ENCODE peak calls at places on chromosome 22, in six cellular contexts. N, B, A, H, M and O are unnamed samples.

GRCh38 chr22:17872491-17872890 is 98.2 kb upstream of the BID start:
- DNase-seq in N (no peak), B (no peak), A (no peak), H (no peak), M (no peak), O (no peak)

GRCh38 chr22:37043828-37044538 is 7.6 kb upstream of the KCTD17 start:
- DNase-seq in N (peak), B (peak), A (peak), H (peak), M (peak), O (peak)

GRCh38 chr22:25800766-25801165 is 58.8 kb downstream of the MYO18B start:
- DNase-seq in N (no peak), B (no peak), A (no peak), H (no peak), M (no peak), O (no peak)

GRCh38 chr22:20899827-20900423 is 17.3 kb upstream of the CRKL start:
- DNase-seq in N (no peak), B (no peak), A (no peak), H (no peak), M (no peak), O (no peak)

GRCh38 chr22:37100589-37101127 is 8.9 kb downstream of the TMPRSS6 start:
- DNase-seq in N (no peak), B (no peak), A (no peak), H (no peak), M (no peak), O (no peak)

GRCh38 chr22:46542011-46542985 is 4.9 kb upstream of the CELSR1 start:
- DNase-seq in N (peak), B (peak), A (peak), H (peak), M (peak), O (peak)

GRCh38 chr22:44172370-44173108 is 8.2 kb upstream of the PARVG start:
- DNase-seq in N (peak), B (no peak), A (peak), H (peak), M (peak), O (no peak)

GRCh38 chr22:35343664-35344550 is 37.0 kb upstream of the HMOX1 start:
- DNase-seq in N (no peak), B (no peak), A (no peak), H (no peak), M (no peak), O (no peak)

GRCh38 chr22:47954107-47954506 is 1191.7 kb downstream of the TBC1D22A start:
- DNase-seq in N (no peak), B (no peak), A (no peak), H (no peak), M (no peak), O (no peak)

GRCh38 chr22:39994566-39995345 is at the start of gene FAM83F:
- DNase-seq in N (no peak), B (no peak), A (no peak), H (peak), M (peak), O (no peak)

GRCh38 chr22:22583030-22583429 is 24.0 kb upstream of the PRAME start:
- DNase-seq in N (no peak), B (no peak), A (no peak), H (no peak), M (no peak), O (no peak)

GRCh38 chr22:50525991-50526848 is 822 bp upstream of the SCO2 start:
- DNase-seq in N (peak), B (peak), A (peak), H (peak), M (peak), O (peak)

GRCh38 chr22:48919187-48919590 is 908.5 kb downstream of the BRD1 start:
- DNase-seq in N (no peak), B (no peak), A (peak), H (no peak), M (peak), O (no peak)

GRCh38 chr22:45216133-45217003 is 24.3 kb downstream of the KIAA0930 start:
- DNase-seq in N (no peak), B (no peak), A (no peak), H (no peak), M (no peak), O (no peak)

GRCh38 chr22:49935561-49935960 is 17.1 kb downstream of the CRELD2 start:
- DNase-seq in N (no peak), B (peak), A (no peak), H (no peak), M (no peak), O (no peak)

GRCh38 chr22:26779108-26779507 is 121.7 kb downstream of the MIAT start:
- DNase-seq in N (no peak), B (no peak), A (no peak), H (peak), M (no peak), O (no peak)

GRCh38 chr22:17920145-17920605 is 104.2 kb downstream of the MICAL3 start:
- DNase-seq in N (no peak), B (no peak), A (no peak), H (peak), M (peak), O (peak)

GRCh38 chr22:50282361-50283144 is 12.4 kb upstream of the MAPK11 start:
- DNase-seq in N (no peak), B (no peak), A (no peak), H (no peak), M (peak), O (peak)

GRCh38 chr22:47322854-47323253 is 560.4 kb downstream of the TBC1D22A start:
- DNase-seq in N (no peak), B (no peak), A (peak), H (peak), M (no peak), O (peak)

GRCh38 chr22:45242778-45243191 is 2.1 kb upstream of the KIAA0930 start:
- DNase-seq in N (no peak), B (no peak), A (peak), H (peak), M (peak), O (peak)

GRCh38 chr22:22076937-22077703 is 94.5 kb upstream of the TOP3B start:
- DNase-seq in N (no peak), B (no peak), A (no peak), H (no peak), M (no peak), O (no peak)

GRCh38 chr22:29872145-29872893 is 10.7 kb upstream of the MTMR3 start:
- DNase-seq in N (no peak), B (no peak), A (no peak), H (no peak), M (no peak), O (peak)

GRCh38 chr22:24208012-24208749 is 26.9 kb downstream of the SUSD2 start:
- DNase-seq in N (no peak), B (no peak), A (no peak), H (no peak), M (peak), O (no peak)

GRCh38 chr22:37741312-37741795 is 44.5 kb downstream of the TRIOBP start:
- DNase-seq in N (no peak), B (no peak), A (peak), H (peak), M (peak), O (peak)

GRCh38 chr22:44646141-44646540 is 55.9 kb upstream of the PRR5 start:
- DNase-seq in N (no peak), B (no peak), A (no peak), H (no peak), M (no peak), O (no peak)

GRCh38 chr22:48368975-48369525 is 1458.6 kb downstream of the BRD1 start:
- DNase-seq in N (no peak), B (no peak), A (no peak), H (no peak), M (no peak), O (no peak)

GRCh38 chr22:17890892-17891291 is 116.6 kb upstream of the BID start:
- DNase-seq in N (no peak), B (no peak), A (no peak), H (no peak), M (no peak), O (no peak)

GRCh38 chr22:45055936-45056335 is 46.1 kb upstream of the PHF21B start:
- DNase-seq in N (no peak), B (no peak), A (no peak), H (no peak), M (no peak), O (no peak)

GRCh38 chr22:26471522-26471921 is 12.1 kb downstream of the HPS4 start:
- DNase-seq in N (no peak), B (no peak), A (no peak), H (no peak), M (peak), O (peak)

GRCh38 chr22:17234144-17234623 is 14.9 kb upstream of the ADA2 start:
- DNase-seq in N (no peak), B (no peak), A (no peak), H (no peak), M (no peak), O (no peak)

GRCh38 chr22:33678523-33678922 is 241.8 kb downstream of the LARGE1 start:
- DNase-seq in N (no peak), B (no peak), A (no peak), H (no peak), M (no peak), O (no peak)

GRCh38 chr22:24380220-24381218 is 46.9 kb upstream of the ADORA2A start:
- DNase-seq in N (no peak), B (no peak), A (peak), H (peak), M (no peak), O (no peak)